ENCODE peak calls at places on chromosome 11, in ten cellular contexts. D is A549; F is hepatocyte; R is fibroblast of pulmonary artery; L is neuronal stem cell; S is choroid plexus epithelial cell; A is HCT116; J is CD4-positive, CD25-positive, alpha-beta regulatory T cell; E is psoas muscle; Z is body of pancreas. H is an unnamed sample.

GRCh38 chr11:14360976-14361375 is 2.0 kb upstream of the RRAS2 start:
- DNase-seq in E (no peak), L (no peak), Z (no peak), J (no peak), F (no peak), A (no peak), S (no peak), D (no peak), R (no peak), H (no peak)

GRCh38 chr11:1831338-1832180 is 3.2 kb upstream of the SYT8 start:
- DNase-seq in L (no peak), R (no peak), S (no peak), A (no peak), Z (no peak), J (no peak), E (no peak), D (no peak), F (no peak), H (no peak)

GRCh38 chr11:27571151-27571840 is 64.7 kb upstream of the LIN7C start:
- DNase-seq in Z (no peak), S (peak), L (no peak), J (no peak), E (no peak), R (peak), D (no peak), F (no peak), A (no peak), H (peak)

GRCh38 chr11:31706357-31706756 is 104.8 kb downstream of the PAX6 start:
- DNase-seq in R (no peak), E (no peak), D (no peak), J (no peak), A (no peak), F (no peak), S (no peak), Z (no peak), L (no peak), H (no peak)

GRCh38 chr11:850777-851762 is 8.4 kb downstream of the TSPAN4 start:
- DNase-seq in E (no peak), S (no peak), F (no peak), J (no peak), Z (no peak), A (no peak), R (no peak), D (no peak), L (no peak), H (no peak)

GRCh38 chr11:10564692-10565318 is 3.7 kb downstream of the LYVE1 start:
- DNase-seq in S (peak), A (no peak), D (no peak), E (no peak), R (peak), L (no peak), Z (no peak), F (no peak), J (no peak), H (peak)

GRCh38 chr11:118198370-118198769 is 21.9 kb upstream of the SCN2B start:
- DNase-seq in A (peak), R (peak), J (peak), F (peak), S (peak), D (peak), L (no peak), Z (peak), E (peak), H (peak)

GRCh38 chr11:36540998-36541397 is 26.8 kb upstream of the RAG1 start:
- DNase-seq in Z (peak), S (peak), D (peak), J (no peak), R (peak), E (no peak), F (peak), A (peak), L (no peak), H (peak)

GRCh38 chr11:44623716-44624491 is 58.4 kb downstream of the CD82 start:
- DNase-seq in F (peak), Z (no peak), R (peak), S (no peak), L (no peak), J (no peak), A (no peak), D (no peak), E (no peak), H (no peak)

GRCh38 chr11:95076416-95076815 is 9.7 kb downstream of the SRSF8 start:
- DNase-seq in R (peak), Z (peak), E (no peak), L (no peak), D (peak), S (peak), J (no peak), F (peak), A (no peak), H (peak)

GRCh38 chr11:117546431-117547160 is 218.9 kb downstream of the CEP164 start:
- DNase-seq in J (no peak), Z (no peak), L (no peak), F (no peak), D (no peak), A (no peak), E (no peak), S (no peak), R (no peak), H (no peak)

GRCh38 chr11:36002196-36002595 is 58.3 kb downstream of the LDLRAD3 start:
- DNase-seq in D (no peak), S (no peak), R (peak), L (peak), A (no peak), E (peak), Z (no peak), F (no peak), J (no peak), H (no peak)

GRCh38 chr11:30581646-30582045 is 4.5 kb downstream of the MPPED2 start:
- DNase-seq in Z (no peak), S (no peak), E (no peak), A (no peak), L (no peak), F (no peak), R (no peak), D (no peak), J (no peak), H (no peak)

GRCh38 chr11:69002101-69002742 is 10.8 kb downstream of the MRGPRF start:
- DNase-seq in A (no peak), E (no peak), D (no peak), R (no peak), Z (no peak), S (no peak), J (no peak), F (peak), L (no peak), H (no peak)

GRCh38 chr11:110174645-110175310 is 81.6 kb downstream of the ZC3H12C start:
- DNase-seq in A (no peak), L (no peak), D (no peak), E (no peak), Z (no peak), J (no peak), R (peak), F (no peak), S (peak), H (peak)

GRCh38 chr11:47858169-47858543 is 10.0 kb upstream of the NUP160 start:
- DNase-seq in J (no peak), E (no peak), R (peak), F (peak), L (no peak), S (no peak), D (peak), A (no peak), Z (no peak), H (peak)

GRCh38 chr11:103887001-103887680 is 149.3 kb upstream of the DDI1 start:
- DNase-seq in S (no peak), R (no peak), A (no peak), Z (no peak), J (no peak), F (no peak), D (no peak), L (no peak), E (no peak), H (no peak)

GRCh38 chr11:63829823-63830489 is 9.0 kb upstream of the MARK2 start:
- DNase-seq in A (no peak), J (no peak), E (no peak), R (peak), L (no peak), S (peak), F (no peak), D (peak), Z (peak), H (peak)

GRCh38 chr11:107202189-107202588 is 183.9 kb upstream of the GUCY1A2 start:
- DNase-seq in F (no peak), E (no peak), S (no peak), L (no peak), J (no peak), Z (no peak), A (no peak), R (no peak), D (no peak), H (no peak)

GRCh38 chr11:15938362-15938725 is 418.0 kb downstream of the SOX6 start:
- DNase-seq in D (no peak), J (no peak), A (no peak), R (no peak), L (no peak), E (no peak), F (no peak), S (no peak), Z (no peak), H (no peak)

GRCh38 chr11:65662802-65663633 is at the start of gene RELA:
- DNase-seq in Z (peak), E (peak), A (peak), R (peak), L (peak), S (peak), D (peak), J (peak), F (peak), H (peak)
- H3K4me3 ChIP-seq in Z (peak), E (peak), A (peak), R (peak), L (peak), S (peak), D (peak), J (peak), F (peak), H (peak)

GRCh38 chr11:62409831-62410230 is 9.0 kb upstream of the SCGB1A1 start:
- DNase-seq in L (no peak), S (no peak), F (no peak), Z (no peak), A (no peak), D (no peak), J (no peak), R (no peak), E (no peak), H (no peak)
- H3K4me3 ChIP-seq in L (no peak), S (no peak), F (no peak), Z (no peak), A (no peak), D (no peak), J (no peak), R (no peak), E (no peak), H (no peak)

DNA sequence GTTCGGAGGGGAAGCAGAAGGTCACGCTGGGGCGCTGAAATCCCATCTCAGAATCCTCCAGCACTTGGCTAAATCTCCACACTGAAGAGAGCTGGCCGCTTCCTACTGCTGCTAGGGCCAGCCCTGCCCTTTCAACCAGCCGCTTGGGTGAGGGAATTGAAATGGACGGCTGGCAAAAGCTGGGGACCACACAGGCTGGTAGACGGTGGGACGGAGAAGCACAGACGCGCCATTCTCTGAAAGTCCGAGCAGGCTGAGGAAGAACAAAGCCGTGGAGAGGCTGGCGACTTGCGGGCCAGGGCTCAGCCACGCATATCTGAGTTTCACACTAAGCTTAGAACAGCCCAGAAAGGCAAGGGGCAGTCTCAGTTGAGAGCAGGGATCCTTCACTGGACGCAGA is 3.6 kb downstream of the EHD1 start:
- DNase-seq in R (no peak), A (no peak), E (no peak), L (no peak), D (no peak), Z (no peak), J (no peak), F (no peak), S (no peak), H (no peak)
- H3K4me3 ChIP-seq in R (no peak), A (no peak), E (peak), L (no peak), D (no peak), Z (no peak), J (peak), F (no peak), S (no peak), H (no peak)

GRCh38 chr11:74460065-74460464 is 7.3 kb downstream of the KCNE3 start:
- DNase-seq in L (no peak), J (no peak), S (no peak), Z (no peak), D (no peak), R (no peak), A (no peak), E (no peak), F (no peak), H (no peak)

GRCh38 chr11:74462631-74463030 is 4.7 kb downstream of the KCNE3 start:
- DNase-seq in S (no peak), J (no peak), R (no peak), E (no peak), Z (no peak), L (no peak), A (no peak), D (no peak), F (no peak), H (no peak)

GRCh38 chr11:74459584-74459983 is 7.8 kb downstream of the KCNE3 start:
- DNase-seq in L (no peak), F (no peak), Z (no peak), S (no peak), E (no peak), R (no peak), A (no peak), D (no peak), J (no peak), H (no peak)

GRCh38 chr11:74462009-74462408 is 5.3 kb downstream of the KCNE3 start:
- DNase-seq in S (peak), E (peak), D (no peak), L (no peak), R (peak), A (no peak), J (no peak), F (peak), Z (peak), H (peak)

DNA sequence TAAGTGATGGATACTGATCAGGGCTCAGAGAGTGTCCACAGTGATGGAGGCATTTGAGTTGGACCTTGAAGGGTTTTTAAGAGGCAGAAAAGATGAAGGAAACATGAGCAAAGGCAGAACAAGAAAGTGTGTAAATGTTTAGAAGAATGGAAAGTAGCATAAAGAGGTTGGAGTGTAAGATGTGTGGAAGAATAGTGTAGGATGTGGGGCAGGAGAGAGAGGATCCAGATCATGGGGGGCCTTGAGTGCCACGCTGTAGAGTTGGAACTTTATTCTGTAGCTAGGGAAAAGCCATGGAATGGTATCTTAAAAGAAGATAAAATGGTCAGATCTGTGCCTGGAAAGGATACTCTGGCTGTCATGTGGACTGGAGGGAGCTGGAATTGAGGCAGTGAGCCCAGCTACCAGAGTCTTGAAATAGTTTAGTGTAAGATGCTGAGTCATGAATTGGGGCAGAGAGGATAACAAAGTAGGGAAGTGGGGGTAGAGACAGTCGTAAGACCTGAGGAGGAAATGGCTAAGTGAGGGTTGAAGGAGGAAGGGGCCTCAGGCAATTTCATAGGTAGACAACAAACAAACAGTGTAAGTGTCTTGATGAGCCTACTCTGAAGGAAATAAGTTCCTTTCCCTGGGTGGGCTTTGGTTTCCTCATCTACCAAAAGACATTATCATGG is 6.7 kb downstream of the KCNE3 start:
- DNase-seq in L (no peak), S (peak), A (no peak), Z (no peak), R (peak), J (no peak), E (no peak), D (peak), F (no peak), H (no peak)
- H3K4me3 ChIP-seq in L (no peak), S (no peak), A (no peak), Z (no peak), R (peak), J (no peak), E (peak), D (no peak), F (no peak), H (no peak)

GRCh38 chr11:65539401-65540289 is 14.8 kb downstream of the SCYL1 start:
- DNase-seq in F (no peak), J (no peak), E (no peak), S (no peak), L (no peak), D (no peak), R (no peak), A (peak), Z (peak), H (no peak)
- H3K4me3 ChIP-seq in F (no peak), J (peak), E (peak), S (peak), L (no peak), D (peak), R (peak), A (peak), Z (peak), H (peak)

GRCh38 chr11:23732026-23732425 is 764.8 kb upstream of the LUZP2 start:
- DNase-seq in R (peak), F (peak), J (no peak), D (peak), E (no peak), L (no peak), A (no peak), Z (no peak), S (peak), H (peak)
- H3K4me3 ChIP-seq in R (no peak), F (no peak), J (no peak), D (no peak), E (no peak), L (no peak), A (no peak), Z (no peak), S (peak), H (no peak)

DNA sequence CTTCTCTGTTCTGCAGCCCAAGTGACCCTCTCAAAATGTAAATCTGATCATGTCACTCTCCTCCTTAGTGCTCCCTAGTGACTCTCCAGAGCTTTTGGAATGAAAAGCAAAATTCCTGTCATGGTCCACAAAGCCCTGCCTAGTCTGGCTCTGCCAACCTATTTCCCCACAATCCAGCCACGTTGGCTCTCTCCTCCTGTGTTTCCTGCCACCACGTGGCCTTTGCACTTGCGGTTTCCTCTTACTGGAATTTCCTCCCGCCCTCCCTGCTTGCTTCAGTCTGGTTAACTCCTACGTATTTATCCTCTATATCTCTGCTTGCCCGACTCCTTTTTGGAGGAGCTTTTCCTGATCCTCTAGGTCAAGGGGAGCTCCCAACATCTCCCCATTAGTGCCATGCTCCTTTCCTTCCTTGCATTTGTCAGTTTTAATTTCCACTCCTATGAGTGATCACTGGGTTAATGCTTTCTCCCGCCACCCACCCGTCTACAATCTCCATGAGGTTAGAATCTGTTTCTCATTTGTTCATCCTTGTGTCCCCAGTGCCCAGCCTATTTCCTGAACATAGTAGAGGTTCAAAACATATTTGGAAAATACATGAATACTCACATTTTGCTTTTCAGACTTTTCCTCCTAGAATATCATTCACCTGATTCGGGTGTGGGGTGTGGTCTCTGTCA is 11.5 kb downstream of the NNMT start:
- DNase-seq in F (peak), R (peak), E (peak), L (no peak), S (peak), J (no peak), Z (peak), A (no peak), D (no peak), H (peak)
- H3K4me3 ChIP-seq in F (no peak), R (peak), E (peak), L (no peak), S (peak), J (no peak), Z (no peak), A (no peak), D (peak), H (no peak)